ENCODE peak calls at places on chromosomes 3 and 15, in four cellular contexts. O, X, T and I are unnamed samples.

GRCh38 chr3:112979244-112979832 is 4.4 kb upstream of the CD200R1 start:
- DNase-seq in O (no peak), X (peak; percentile 48), T (no peak), I (no peak)

GRCh38 chr3:44939581-44940036 is 36.4 kb downstream of the ZDHHC3 start:
- DNase-seq in O (no peak), X (no peak), T (no peak), I (no peak)

GRCh38 chr3:112776000-112776399 is 70.7 kb downstream of the CD200R1L start:
- DNase-seq in O (no peak), X (no peak), T (no peak), I (no peak)

GRCh38 chr15:98776607-98777281 is 128.4 kb downstream of the IGF1R start:
- DNase-seq in O (peak; percentile 42), X (no peak), T (peak; percentile 71), I (no peak)

GRCh38 chr3:148708409-148708808 is 10.7 kb downstream of the AGTR1 start:
- DNase-seq in O (no peak), X (no peak), T (no peak), I (no peak)

GRCh38 chr3:47799733-47800132 is 3.2 kb upstream of the DHX30 start:
- DNase-seq in O (no peak), X (no peak), T (no peak), I (no peak)

GRCh38 chr3:20320489-20320888 is 134.5 kb upstream of the SGO1 start:
- DNase-seq in O (no peak), X (no peak), T (no peak), I (no peak)

GRCh38 chr3:61701019-61701418 is 139.6 kb downstream of the PTPRG start:
- DNase-seq in O (no peak), X (no peak), T (no peak), I (no peak)

GRCh38 chr3:97021778-97022177 is 207.4 kb downstream of the EPHA6 start:
- DNase-seq in O (no peak), X (no peak), T (no peak), I (no peak)

GRCh38 chr15:60395276-60396011 is 2.3 kb downstream of the ANXA2 start:
- DNase-seq in O (no peak), X (no peak), T (no peak), I (no peak)

GRCh38 chr15:63379492-63380150 is 2.0 kb downstream of the CA12 start:
- DNase-seq in O (no peak), X (no peak), T (no peak), I (no peak)

GRCh38 chr3:129658156-129658843 is 51.8 kb upstream of the PLXND1 start:
- DNase-seq in O (no peak), X (peak; percentile 85), T (no peak), I (no peak)

GRCh38 chr15:46735115-46735514 is 982.2 kb upstream of the SEMA6D start:
- DNase-seq in O (no peak), X (no peak), T (no peak), I (no peak)

GRCh38 chr3:113169876-113170452 is 41.4 kb upstream of the BOC start:
- DNase-seq in O (no peak), X (no peak), T (no peak), I (no peak)

GRCh38 chr15:29788433-29789034 is 33.7 kb downstream of the TJP1 start:
- DNase-seq in O (no peak), X (no peak), T (no peak), I (no peak)

GRCh38 chr3:153032891-153033290 is 129.1 kb upstream of the RAP2B start:
- DNase-seq in O (no peak), X (no peak), T (no peak), I (no peak)

GRCh38 chr3:171314341-171314740 is 145.9 kb downstream of the TNIK start:
- DNase-seq in O (no peak), X (no peak), T (no peak), I (no peak)

GRCh38 chr15:62352817-62353216 is 187.7 kb upstream of the C2CD4B start:
- DNase-seq in O (no peak), X (no peak), T (no peak), I (no peak)

GRCh38 chr3:46674031-46674592 is 19.4 kb downstream of the ALS2CL start:
- DNase-seq in O (peak; percentile 9), X (no peak), T (no peak), I (peak; percentile 43)

GRCh38 chr3:32414527-32415202 is 23.0 kb downstream of the CMTM7 start:
- DNase-seq in O (no peak), X (peak; percentile 94), T (no peak), I (no peak)

GRCh38 chr3:132417695-132418520 is 606 bp downstream of the DNAJC13 start:
- DNase-seq in O (peak; percentile 65), X (peak; percentile 86), T (peak; percentile 24), I (peak; percentile 80)

GRCh38 chr15:80252281-80252619 is 237 bp upstream of the CTXND1 start:
- DNase-seq in O (no peak), X (no peak), T (no peak), I (no peak)

GRCh38 chr15:67253103-67253502 is 1.4 kb downstream of the AAGAB start:
- DNase-seq in O (no peak), X (no peak), T (no peak), I (no peak)

GRCh38 chr3:167895684-167896083 is 160.2 kb downstream of the SERPINI1 start:
- DNase-seq in O (no peak), X (no peak), T (no peak), I (no peak)

GRCh38 chr3:122907471-122907870 is 112.6 kb downstream of the SLC49A4 start:
- DNase-seq in O (no peak), X (no peak), T (no peak), I (no peak)

GRCh38 chr3:140440446-140440845 is 237.4 kb upstream of the TRIM42 start:
- DNase-seq in O (no peak), X (peak; percentile 31), T (no peak), I (no peak)

GRCh38 chr3:81995334-81995733 is 233.9 kb upstream of the GBE1 start:
- DNase-seq in O (no peak), X (no peak), T (no peak), I (no peak)

GRCh38 chr3:16132190-16132589 is 42.3 kb upstream of the GALNT15 start:
- DNase-seq in O (no peak), X (no peak), T (no peak), I (no peak)

GRCh38 chr3:19348929-19349564 is 200.7 kb downstream of the KCNH8 start:
- DNase-seq in O (no peak), X (no peak), T (no peak), I (no peak)

GRCh38 chr15:33279613-33280205 is 31.1 kb upstream of the RYR3 start:
- DNase-seq in O (no peak), X (peak; percentile 22), T (no peak), I (no peak)

GRCh38 chr3:73096169-73096568 is 34.7 kb downstream of the EBLN2 start:
- DNase-seq in O (no peak), X (no peak), T (no peak), I (no peak)

GRCh38 chr15:87736401-87736800 is 520.1 kb downstream of the NTRK3 start:
- DNase-seq in O (no peak), X (no peak), T (no peak), I (no peak)

GRCh38 chr15:36479200-36479896 is 100.1 kb upstream of the CDIN1 start:
- DNase-seq in O (no peak), X (no peak), T (no peak), I (no peak)

GRCh38 chr15:49627407-49627877 is 6.6 kb downstream of the DTWD1 start:
- DNase-seq in O (no peak), X (peak; percentile 48), T (no peak), I (no peak)

GRCh38 chr3:174126990-174127758 is 729.6 kb downstream of the NLGN1 start:
- DNase-seq in O (no peak), X (peak; percentile 30), T (no peak), I (no peak)

GRCh38 chr15:90035095-90035834 is 34.1 kb downstream of the ZNF710 start:
- DNase-seq in O (peak; percentile 62), X (peak; percentile 66), T (peak; percentile 81), I (peak; percentile 75)
- TF ChIP-seq POLR2A in O (no peak), X (no peak), T (no peak), I (no peak)

GRCh38 chr3:30657914-30658313 is 51.5 kb downstream of the TGFBR2 start:
- DNase-seq in O (no peak), X (no peak), T (no peak), I (no peak)
- H3K4me1 ChIP-seq in O (peaks cover 99% of the 10 kb centered on the region), X (peaks cover 97% of the 10 kb centered on the region), T (peaks cover 14% of the 10 kb centered on the region), I (peaks cover 77% of the 10 kb centered on the region)

GRCh38 chr3:13839253-13839652 is 40.6 kb downstream of the WNT7A start:
- DNase-seq in O (no peak), X (no peak), T (no peak), I (no peak)
- TF ChIP-seq POLR2A in O (no peak), X (no peak), T (no peak), I (no peak)

GRCh38 chr3:54342676-54343075 is 220.3 kb downstream of the CACNA2D3 start:
- DNase-seq in O (no peak), X (no peak), T (no peak), I (no peak)

GRCh38 chr3:54341811-54342210 is 219.5 kb downstream of the CACNA2D3 start:
- DNase-seq in O (no peak), X (no peak), T (no peak), I (no peak)

GRCh38 chr3:54344601-54345216 is 222.4 kb downstream of the CACNA2D3 start:
- DNase-seq in O (no peak), X (no peak), T (no peak), I (no peak)

GRCh38 chr3:54345976-54346375 is 223.6 kb downstream of the CACNA2D3 start:
- DNase-seq in O (no peak), X (no peak), T (no peak), I (no peak)

GRCh38 chr3:54343495-54343894 is 221.1 kb downstream of the CACNA2D3 start:
- DNase-seq in O (no peak), X (no peak), T (no peak), I (no peak)
- H3K4me1 ChIP-seq in O (no peaks in the 10 kb centered on the region), X (no peaks in the 10 kb centered on the region), T (no peaks in the 10 kb centered on the region), I (no peaks in the 10 kb centered on the region)

GRCh38 chr3:195443391-195443989 is 670 bp upstream of the ACAP2 start:
- DNase-seq in O (no peak), X (no peak), T (no peak), I (no peak)
- TF ChIP-seq POLR2A in O (no peak), X (no peak), T (no peak), I (no peak)

DNA sequence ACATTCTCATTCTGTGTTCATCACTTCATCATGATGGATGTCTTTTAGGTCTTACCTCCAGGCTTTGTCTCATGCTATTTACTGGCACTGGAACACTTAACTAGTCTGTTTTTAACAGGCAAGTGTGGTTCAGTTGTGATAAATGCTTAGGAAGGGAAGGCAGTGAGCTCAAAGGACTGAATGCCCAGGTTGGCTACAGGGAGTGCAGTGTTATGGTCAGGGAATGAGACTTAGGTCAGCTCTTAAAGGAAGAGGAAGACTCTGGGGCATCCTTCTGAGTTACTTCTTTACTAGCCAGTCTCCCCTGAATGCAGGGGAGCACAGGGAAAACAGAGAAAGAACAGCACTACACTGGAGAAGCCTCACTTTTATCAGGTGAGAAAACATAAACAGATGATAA is 72.6 kb downstream of the TGFBR2 start:
- DNase-seq in O (no peak), X (no peak), T (no peak), I (no peak)
- H3K4me1 ChIP-seq in O (peaks cover 89% of the 10 kb centered on the region), X (peaks cover 72% of the 10 kb centered on the region), T (no peaks in the 10 kb centered on the region), I (peaks cover 71% of the 10 kb centered on the region)

GRCh38 chr15:28182731-28183130 is 83.6 kb upstream of the OCA2 start:
- DNase-seq in O (no peak), X (no peak), T (no peak), I (no peak)
- TF ChIP-seq POLR2A in O (no peak), X (no peak), T (no peak), I (no peak)